ENCODE peak calls at places on chromosomes 12 and 14, in seven cellular contexts. U, Q, D, I, N, Z and J are unnamed samples.
A peak's percentile ranks its signal among the peaks of the same experiment; 100 is the strongest.

GRCh38 chr12:56723889-56724659 is 1.0 kb downstream of the NACA start:
- DNase-seq in N (no peak), D (no peak), I (peak; percentile 41), Z (no peak), Q (peak; percentile 24), U (peak; percentile 65), J (peak; percentile 88)

GRCh38 chr12:111685322-111685810 is 390 bp downstream of the BRAP start:
- DNase-seq in I (no peak), Q (no peak), Z (no peak), N (no peak), U (peak; percentile 21), D (no peak), J (no peak)

GRCh38 chr12:7935464-7935772 is 569 bp downstream of the SLC2A3 start:
- DNase-seq in Z (no peak), D (no peak), U (no peak), I (no peak), Q (no peak), N (no peak), J (no peak)

GRCh38 chr14:63616015-63616414 is 25.7 kb downstream of the WDR89 start:
- DNase-seq in N (no peak), Z (no peak), I (no peak), U (no peak), Q (no peak), D (no peak), J (no peak)

GRCh38 chr12:132439333-132439904 is 50.5 kb upstream of the FBRSL1 start:
- DNase-seq in Q (no peak), N (no peak), I (no peak), D (no peak), U (no peak), Z (no peak), J (no peak)

GRCh38 chr12:101866615-101867373 is 10.6 kb upstream of the DRAM1 start:
- DNase-seq in Q (no peak), N (no peak), Z (no peak), U (no peak), I (no peak), D (no peak), J (no peak)

GRCh38 chr12:53717319-53717718 is 9.9 kb downstream of the CALCOCO1 start:
- DNase-seq in Q (peak; percentile 65), U (no peak), N (no peak), D (no peak), I (no peak), Z (no peak), J (no peak)

GRCh38 chr12:4032906-4033628 is 159.9 kb upstream of the PARP11 start:
- DNase-seq in N (no peak), D (no peak), Z (no peak), I (no peak), U (no peak), Q (no peak), J (no peak)

GRCh38 chr12:79023261-79023660 is 158.7 kb downstream of the SYT1 start:
- DNase-seq in N (no peak), U (no peak), Z (no peak), I (no peak), D (no peak), Q (no peak), J (no peak)

DNA sequence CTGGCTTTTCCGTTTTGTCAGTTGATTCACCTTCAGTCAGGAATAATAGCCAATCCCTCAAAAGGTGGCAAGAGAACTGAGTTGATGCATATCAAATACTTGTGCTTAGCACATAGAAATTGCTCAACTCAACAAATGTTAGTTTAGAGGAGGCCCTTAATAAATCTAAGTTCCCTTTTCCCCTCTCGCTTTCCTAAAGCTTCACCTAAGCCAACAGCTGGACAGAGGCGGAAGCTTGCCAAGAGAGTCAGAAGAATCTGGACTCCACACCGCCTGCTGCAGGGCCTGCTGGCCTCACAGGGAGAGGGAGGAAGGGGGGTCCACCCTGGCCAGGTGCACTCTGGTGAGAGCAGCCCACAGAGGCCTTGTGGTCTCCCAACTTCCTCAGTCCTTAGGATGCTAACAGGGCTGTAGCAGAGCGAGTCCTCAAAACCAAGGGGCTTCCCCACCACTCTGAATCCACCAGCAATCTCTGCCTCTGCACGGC is 213.1 kb downstream of the CHST11 start:
- DNase-seq in Z (no peak), U (peak; percentile 48), D (no peak), N (no peak), I (no peak), Q (no peak), J (no peak)
- TF ChIP-seq CTCF in Z (no peak), U (no peak), D (no peak), N (no peak), I (no peak), Q (no peak), J (no peak)

GRCh38 chr14:29536886-29537511 is 390.6 kb downstream of the PRKD1 start:
- DNase-seq in N (no peak), Z (no peak), I (peak; percentile 33), Q (no peak), D (no peak), U (peak; percentile 52), J (no peak)
- TF ChIP-seq CTCF in N (peak; percentile 73), Z (peak; percentile 63), I (peak; percentile 4), Q (peak; percentile 50), D (peak; percentile 57), U (peak; percentile 45), J (peak; percentile 30)

DNA sequence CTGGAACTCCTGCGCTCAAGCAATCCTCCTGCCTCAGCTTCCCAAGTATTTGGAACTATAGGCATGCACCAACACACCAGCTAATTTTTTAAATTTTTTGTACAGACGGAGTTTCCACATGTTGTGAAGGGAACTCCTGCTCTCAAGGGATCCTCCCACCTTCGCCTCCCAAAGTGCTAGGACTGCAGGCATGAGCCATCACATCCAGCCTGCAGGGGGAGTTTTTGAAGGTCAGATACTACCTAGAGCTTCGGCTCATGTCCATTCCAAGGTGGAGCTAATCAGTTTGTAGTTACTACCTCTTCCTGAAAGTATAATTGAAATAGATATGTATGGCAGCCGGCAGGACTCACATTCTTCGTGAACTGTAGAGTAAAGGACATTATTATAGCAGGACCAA is 3.7 kb upstream of the TAS2R19 start:
- DNase-seq in I (no peak), Q (no peak), D (no peak), N (no peak), U (no peak), Z (no peak), J (no peak)
- TF ChIP-seq CTCF in I (peak; percentile 12), Q (peak; percentile 25), D (no peak), N (no peak), U (no peak), Z (no peak), J (peak; percentile 30)

GRCh38 chr12:105235747-105236476 is at the start of gene APPL2:
- DNase-seq in U (peak; percentile 89), Q (peak; percentile 94), D (peak; percentile 83), I (peak; percentile 87), N (peak; percentile 75), Z (peak; percentile 72), J (no peak)
- TF ChIP-seq CTCF in U (no peak), Q (peak; percentile 23), D (peak; percentile 54), I (peak; percentile 23), N (peak; percentile 48), Z (peak; percentile 55), J (no peak)

DNA sequence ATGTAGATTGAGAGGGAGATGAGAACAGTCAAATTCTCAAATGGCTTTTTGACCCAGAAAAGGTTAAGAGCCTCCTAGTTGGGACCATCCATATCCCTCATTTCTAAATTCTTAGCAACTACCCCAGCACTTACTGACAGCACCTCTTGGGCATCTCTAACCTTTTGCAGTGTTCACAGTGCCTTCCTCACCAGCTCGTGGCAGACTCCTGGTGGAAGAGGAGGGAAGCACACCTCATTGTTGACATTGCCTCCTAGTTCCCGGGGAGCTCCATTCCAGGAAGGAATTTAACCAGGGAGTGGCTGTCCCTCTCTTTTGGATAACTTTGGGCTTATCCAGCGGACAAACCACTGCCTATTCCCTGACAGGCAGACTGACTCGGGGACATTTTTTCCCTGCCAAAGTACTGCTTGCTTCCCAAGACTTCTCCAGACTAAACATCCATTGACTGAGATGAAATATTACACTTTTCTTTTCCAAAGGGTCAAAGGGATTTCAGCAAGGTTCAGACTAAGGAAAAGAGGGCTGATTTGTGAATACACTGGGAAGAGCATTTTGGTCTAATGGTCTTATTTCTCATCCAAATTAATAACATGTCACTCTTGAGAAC is 9.0 kb upstream of the OR6J1 start:
- DNase-seq in N (peak; percentile 63), Z (peak; percentile 68), D (no peak), Q (peak; percentile 77), I (peak; percentile 75), U (peak; percentile 69), J (peak; percentile 30)
- TF ChIP-seq CTCF in N (peak; percentile 79), Z (peak; percentile 77), D (peak; percentile 63), Q (peak; percentile 95), I (peak; percentile 89), U (peak; percentile 98), J (peak; percentile 97)